ENCODE peak calls at places on chromosomes 12 and 14, in nine cellular contexts. S is CD8-positive, alpha-beta T cell; A is breast epithelium; C is AG09319; Z is endothelial cell; D is uterus; H is left ventricle myocardium inferior; L is OCI-LY7; E is testis. R is an unnamed sample.

GRCh38 chr12:92108651-92109050 is 37.0 kb downstream of the BTG1 start:
- DNase-seq in A (no peak), E (no peak), C (peak), H (no peak), Z (no peak), L (no peak), S (no peak), D (peak), R (peak)

GRCh38 chr14:87217023-87217422 is 776.0 kb downstream of the GALC start:
- DNase-seq in D (no peak), C (no peak), L (no peak), Z (no peak), H (no peak), E (no peak), A (no peak), S (no peak), R (no peak)

GRCh38 chr12:94535614-94535932 is 75.9 kb upstream of the CEP83 start:
- DNase-seq in Z (no peak), E (no peak), D (no peak), S (no peak), L (no peak), C (no peak), A (no peak), H (no peak), R (no peak)

GRCh38 chr12:22333751-22334695 is 484 bp downstream of the ST8SIA1 start:
- DNase-seq in D (no peak), L (no peak), C (no peak), A (peak), Z (peak), S (no peak), E (peak), H (no peak), R (no peak)

GRCh38 chr14:61705017-61705416 is 9.7 kb downstream of the HIF1A start:
- DNase-seq in H (no peak), A (no peak), D (no peak), S (no peak), L (no peak), C (no peak), E (no peak), Z (no peak), R (no peak)

GRCh38 chr12:24846689-24847088 is 102.2 kb downstream of the BCAT1 start:
- DNase-seq in H (no peak), Z (no peak), S (no peak), D (no peak), A (no peak), C (no peak), L (no peak), E (no peak), R (no peak)

GRCh38 chr14:36661506-36662257 is at the start of gene PAX9:
- DNase-seq in E (peak), A (peak), C (peak), L (peak), S (no peak), D (no peak), Z (peak), H (peak), R (no peak)

GRCh38 chr12:5499566-5500325 is 67.8 kb downstream of the NTF3 start:
- DNase-seq in E (no peak), S (no peak), H (no peak), D (no peak), A (no peak), C (peak), Z (no peak), L (no peak), R (no peak)

GRCh38 chr14:46999661-47000060 is 348.1 kb upstream of the RPL10L start:
- DNase-seq in C (no peak), D (no peak), H (no peak), Z (no peak), L (no peak), S (no peak), A (no peak), E (no peak), R (no peak)

DNA sequence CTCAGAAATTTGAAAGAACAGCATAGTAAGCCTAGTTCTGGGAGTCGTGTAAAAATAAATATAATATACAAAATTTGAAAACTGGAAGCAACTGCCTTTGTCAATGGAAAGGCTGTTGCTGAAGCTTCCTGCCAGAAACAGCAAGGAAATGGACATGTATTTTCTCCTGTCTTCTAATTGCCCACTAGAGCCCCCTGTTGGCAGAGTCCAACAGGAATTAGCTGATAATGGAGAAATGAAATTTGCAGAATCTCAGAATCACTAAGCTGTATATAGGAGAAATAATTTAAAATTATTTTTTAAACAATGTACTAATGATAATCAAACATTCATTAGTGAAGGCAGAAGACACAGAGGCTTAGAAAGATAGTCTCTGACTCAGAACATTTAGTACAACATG is 414.8 kb downstream of the SLC6A15 start:
- DNase-seq in L (no peak), D (no peak), H (no peak), A (no peak), C (no peak), S (no peak), Z (no peak), E (no peak), R (no peak)
- TF ChIP-seq CTCF in L (no peak), D (no peak), H (no peak), A (no peak), C (peak), S (no peak), Z (no peak), E (no peak), R (no peak)

GRCh38 chr12:59780605-59781135 is 184.8 kb downstream of the SLC16A7 start:
- DNase-seq in D (no peak), E (no peak), L (peak), C (peak), Z (peak), H (no peak), S (no peak), A (no peak), R (no peak)
- TF ChIP-seq CTCF in D (no peak), E (no peak), L (peak), C (peak), Z (no peak), H (peak), S (no peak), A (no peak), R (peak)

GRCh38 chr12:57430931-57431566 is at the start of gene R3HDM2:
- DNase-seq in Z (peak), H (peak), A (peak), L (peak), S (peak), D (peak), E (peak), C (peak), R (peak)

GRCh38 chr12:57429473-57430116 is 1.2 kb downstream of the R3HDM2 start:
- DNase-seq in D (no peak), A (no peak), Z (no peak), L (no peak), S (no peak), E (no peak), H (no peak), C (no peak), R (no peak)

GRCh38 chr12:57433370-57433769 is 1.2 kb upstream of the INHBC start:
- DNase-seq in E (no peak), A (no peak), L (no peak), S (no peak), H (no peak), D (no peak), Z (no peak), C (no peak), R (no peak)

GRCh38 chr12:57428965-57429364 is 1.9 kb downstream of the R3HDM2 start:
- DNase-seq in H (no peak), S (no peak), A (no peak), E (no peak), L (no peak), D (peak), C (no peak), Z (no peak), R (no peak)

GRCh38 chr12:57430117-57430930 is 519 bp downstream of the R3HDM2 start:
- DNase-seq in H (peak), S (peak), Z (peak), C (no peak), E (peak), A (no peak), D (peak), L (peak), R (peak)
- TF ChIP-seq CTCF in H (peak), S (no peak), Z (no peak), C (no peak), E (no peak), A (no peak), D (no peak), L (no peak), R (peak)

DNA sequence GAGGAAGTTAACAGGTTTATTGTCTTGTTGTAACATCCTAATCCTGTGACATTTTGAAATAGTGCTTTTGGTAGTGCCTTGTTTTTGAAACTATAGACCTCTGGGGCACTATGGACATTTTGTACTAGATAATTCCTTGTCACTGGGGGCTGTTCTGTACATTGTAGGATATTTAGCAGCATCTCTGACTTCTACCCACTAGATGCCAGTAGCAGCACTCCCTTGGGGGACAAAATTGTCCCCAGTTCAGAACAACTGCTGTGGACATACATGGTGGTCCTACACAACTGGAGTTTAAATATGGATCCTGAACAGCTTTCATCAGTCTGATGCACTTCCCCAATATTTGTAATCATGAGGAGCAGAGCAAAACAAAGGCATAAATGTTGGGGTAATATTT is 264.7 kb downstream of the RAD51B start:
- DNase-seq in C (no peak), D (no peak), S (no peak), L (no peak), A (no peak), H (no peak), Z (no peak), E (no peak), R (no peak)
- TF ChIP-seq CTCF in C (peak), D (peak), S (no peak), L (peak), A (no peak), H (peak), Z (no peak), E (no peak), R (no peak)

GRCh38 chr12:82329508-82329907 is 28.7 kb downstream of the CCDC59 start:
- DNase-seq in D (no peak), C (no peak), A (no peak), L (no peak), H (no peak), Z (no peak), S (no peak), E (no peak), R (no peak)
- TF ChIP-seq CTCF in D (no peak), C (no peak), A (no peak), L (no peak), H (no peak), Z (no peak), S (no peak), E (no peak), R (no peak)

GRCh38 chr12:121626853-121627623 is 708 bp downstream of the ORAI1 start:
- DNase-seq in L (peak), C (no peak), Z (peak), S (peak), A (peak), D (peak), H (peak), E (peak), R (peak)
- TF ChIP-seq CTCF in L (peak), C (peak), Z (no peak), S (peak), A (no peak), D (no peak), H (no peak), E (no peak), R (no peak)

GRCh38 chr14:88866305-88866704 is 41.9 kb downstream of the TTC8 start:
- DNase-seq in A (no peak), C (peak), L (no peak), Z (no peak), S (no peak), E (no peak), D (no peak), H (no peak), R (no peak)
- TF ChIP-seq CTCF in A (no peak), C (no peak), L (no peak), Z (no peak), S (no peak), E (no peak), D (no peak), H (no peak), R (no peak)

GRCh38 chr14:90969493-90970166 is 90.8 kb downstream of the RPS6KA5 start:
- DNase-seq in S (no peak), A (no peak), E (no peak), L (no peak), D (no peak), H (no peak), C (no peak), Z (no peak), R (no peak)
- TF ChIP-seq CTCF in S (no peak), A (no peak), E (no peak), L (no peak), D (no peak), H (no peak), C (no peak), Z (no peak), R (no peak)

GRCh38 chr14:31420319-31421081 is at the start of gene HEATR5A:
- DNase-seq in C (peak), A (peak), H (peak), Z (peak), L (peak), D (peak), S (peak), E (peak), R (peak)
- TF ChIP-seq CTCF in C (peak), A (peak), H (peak), Z (no peak), L (peak), D (peak), S (no peak), E (no peak), R (peak)

DNA sequence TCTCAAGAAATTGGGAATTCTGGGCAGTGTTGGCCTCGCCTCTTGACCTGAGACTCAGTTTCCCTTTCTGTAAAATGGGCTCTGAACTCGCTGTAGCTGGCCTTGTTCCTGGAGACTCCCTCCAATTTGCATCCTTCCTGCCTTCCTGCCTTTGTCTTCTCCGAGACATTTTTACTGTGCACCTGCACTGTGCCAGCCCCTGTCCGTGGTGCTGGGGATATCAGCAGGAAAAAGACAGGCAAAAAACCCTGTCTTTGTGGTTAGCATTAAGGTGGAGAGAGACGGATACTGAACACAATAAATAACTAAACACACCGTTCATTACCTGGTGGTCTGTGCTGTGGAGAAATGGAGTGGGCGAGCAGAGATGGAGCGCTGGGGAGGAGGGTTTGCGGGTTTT is 129.8 kb downstream of the AACS start:
- DNase-seq in S (no peak), H (no peak), E (no peak), A (no peak), Z (no peak), D (no peak), L (no peak), C (no peak), R (no peak)
- TF ChIP-seq CTCF in S (no peak), H (no peak), E (no peak), A (no peak), Z (no peak), D (no peak), L (no peak), C (no peak), R (no peak)